ENCODE peak calls at places on chromosomes 11 and 22, in five cellular contexts. N is astrocyte of the spinal cord, H is PC-9, L is ascending aorta, Y is AG04449. P is an unnamed sample.
A peak's percentile ranks its signal among the peaks of the same experiment; 100 is the strongest.

GRCh38 chr22:46673205-46673604 is 53.0 kb downstream of the GRAMD4 start:
- DNase-seq in N (no peak), H (no peak), L (no peak), Y (no peak), P (no peak)

GRCh38 chr11:131914299-131914902 is 544.0 kb downstream of the NTM start:
- DNase-seq in N (peak; percentile 49), H (no peak), L (no peak), Y (no peak), P (no peak)

GRCh38 chr11:78830277-78830676 is 255.6 kb upstream of the NARS2 start:
- DNase-seq in N (no peak), H (no peak), L (no peak), Y (no peak), P (no peak)

GRCh38 chr11:86696004-86696403 is 23.6 kb upstream of the ME3 start:
- DNase-seq in N (peak; percentile 92), H (peak; percentile 96), L (no peak), Y (no peak), P (no peak)

GRCh38 chr11:119120639-119121007 is 757 bp upstream of the HINFP start:
- DNase-seq in N (peak; percentile 75), H (no peak), L (no peak), Y (no peak), P (no peak)

GRCh38 chr22:46185263-46185662 is 34.9 kb downstream of the PPARA start:
- DNase-seq in N (no peak), H (no peak), L (no peak), Y (no peak), P (no peak)

GRCh38 chr22:38941488-38941987 is 15.9 kb upstream of the APOBEC3A start:
- DNase-seq in N (no peak), H (no peak), L (no peak), Y (no peak), P (no peak)

GRCh38 chr22:50500452-50500851 is 7.0 kb downstream of the LMF2 start:
- DNase-seq in N (no peak), H (no peak), L (no peak), Y (no peak), P (no peak)

GRCh38 chr11:63022422-63022821 is 6.8 kb upstream of the SLC22A8 start:
- DNase-seq in N (no peak), H (no peak), L (no peak), Y (no peak), P (no peak)

GRCh38 chr11:2173150-2173693 is 1.6 kb upstream of the TH start:
- DNase-seq in N (no peak), H (no peak), L (no peak), Y (no peak), P (no peak)

GRCh38 chr22:38005943-38006342 is 21.6 kb upstream of the SOX10 start:
- DNase-seq in N (no peak), H (no peak), L (no peak), Y (no peak), P (no peak)

GRCh38 chr11:22558638-22559037 is 67.0 kb downstream of the FANCF start:
- DNase-seq in N (peak; percentile 4), H (no peak), L (no peak), Y (no peak), P (no peak)

GRCh38 chr11:14538271-14538925 is 18.2 kb upstream of the PSMA1 start:
- DNase-seq in N (no peak), H (no peak), L (no peak), Y (no peak), P (no peak)

GRCh38 chr11:34194576-34195335 is 89.3 kb downstream of the NAT10 start:
- DNase-seq in N (no peak), H (peak; percentile 84), L (no peak), Y (no peak), P (no peak)
- TF ChIP-seq CTCF in N (peak; percentile 1), H (peak; percentile 40), L (no peak), Y (no peak), P (no peak)

GRCh38 chr11:115941044-115941443 is 436.8 kb upstream of the CADM1 start:
- DNase-seq in N (no peak), H (no peak), L (no peak), Y (no peak), P (no peak)

GRCh38 chr11:115939726-115940421 is 435.7 kb upstream of the CADM1 start:
- DNase-seq in N (no peak), H (no peak), L (no peak), Y (no peak), P (no peak)

GRCh38 chr11:115941481-115941993 is 437.3 kb upstream of the CADM1 start:
- DNase-seq in N (peak; percentile 97), H (peak; percentile 59), L (peak; percentile 33), Y (peak; percentile 10), P (no peak)

GRCh38 chr11:115942043-115942442 is 437.8 kb upstream of the CADM1 start:
- DNase-seq in N (no peak), H (no peak), L (no peak), Y (no peak), P (no peak)

DNA sequence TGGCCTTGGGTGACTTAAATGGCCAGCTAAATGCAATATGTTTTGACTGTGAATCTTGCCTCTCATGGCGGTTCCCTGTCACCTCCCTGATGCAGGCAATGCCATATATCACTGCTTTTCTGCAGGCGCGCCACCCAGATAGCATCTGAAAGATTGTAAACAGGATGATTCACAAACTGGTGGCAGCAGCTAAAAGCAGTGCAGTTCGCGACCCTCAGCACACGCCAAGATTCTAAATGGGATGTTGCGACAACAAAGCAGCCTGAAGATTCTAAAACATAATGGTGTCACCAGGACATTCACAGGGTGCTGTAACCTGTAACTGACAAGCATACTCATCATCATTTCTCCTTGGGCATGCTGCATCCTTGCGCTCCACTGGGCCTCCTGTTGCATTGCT is 440.4 kb upstream of the CADM1 start:
- DNase-seq in N (no peak), H (no peak), L (no peak), Y (no peak), P (no peak)
- TF ChIP-seq CTCF in N (no peak), H (no peak), L (no peak), Y (no peak), P (no peak)

GRCh38 chr11:34366522-34366921 is 8.7 kb upstream of the ABTB2 start:
- DNase-seq in N (no peak), H (no peak), L (no peak), Y (no peak), P (no peak)
- TF ChIP-seq CTCF in N (no peak), H (peak; percentile 71), L (no peak), Y (no peak), P (peak; percentile 21)

DNA sequence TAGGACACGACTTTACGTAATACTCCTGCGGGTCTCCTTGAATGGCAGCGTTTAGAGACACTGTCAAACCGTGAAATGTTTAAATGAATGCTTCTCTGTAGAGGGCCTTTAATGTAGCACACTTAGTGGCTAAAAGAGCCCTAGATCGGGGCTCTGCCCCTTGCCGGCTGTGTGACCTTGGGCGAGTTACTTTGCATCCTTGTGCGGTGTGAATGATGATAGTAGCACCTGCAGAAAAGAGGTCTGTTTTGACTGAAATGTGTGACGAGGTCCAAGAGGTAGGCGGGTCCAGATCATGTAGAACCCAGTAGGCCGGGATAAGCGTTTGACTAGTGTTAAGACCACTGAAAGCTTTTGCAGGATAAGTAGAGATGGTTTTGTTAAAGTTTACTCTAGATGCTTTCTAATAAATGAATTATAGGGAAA is 866 bp downstream of the MED17 start:
- DNase-seq in N (no peak), H (no peak), L (no peak), Y (no peak), P (no peak)
- TF ChIP-seq CTCF in N (no peak), H (peak; percentile 38), L (no peak), Y (no peak), P (no peak)

DNA sequence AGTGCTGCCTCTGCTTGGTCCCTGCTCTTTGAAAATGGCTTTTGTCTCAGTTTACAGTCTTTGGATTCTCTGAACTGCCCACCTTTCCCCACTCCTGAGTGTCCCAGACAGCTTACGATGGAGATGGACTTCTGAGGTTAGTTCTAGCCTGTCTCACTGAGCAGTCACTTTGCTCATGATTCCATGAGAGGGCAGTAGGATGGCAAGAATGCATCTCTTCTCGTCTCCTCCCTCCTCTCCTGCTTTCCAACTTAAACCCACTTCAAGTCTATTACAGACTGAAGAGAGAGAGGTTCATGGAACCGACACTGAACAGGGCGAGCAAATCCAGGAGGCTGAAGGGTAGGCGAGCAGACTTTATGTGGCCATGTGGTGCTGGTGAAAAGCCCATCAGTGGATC is 38.5 kb downstream of the CEP164 start:
- DNase-seq in N (no peak), H (no peak), L (no peak), Y (no peak), P (no peak)
- TF ChIP-seq CTCF in N (no peak), H (no peak), L (no peak), Y (no peak), P (no peak)

GRCh38 chr11:126680109-126680508 is 320.5 kb downstream of the KIRREL3 start:
- DNase-seq in N (no peak), H (no peak), L (no peak), Y (no peak), P (no peak)

GRCh38 chr11:126686938-126687337 is 313.6 kb downstream of the KIRREL3 start:
- DNase-seq in N (no peak), H (no peak), L (no peak), Y (no peak), P (no peak)

GRCh38 chr11:126679033-126679432 is 321.5 kb downstream of the KIRREL3 start:
- DNase-seq in N (no peak), H (no peak), L (no peak), Y (no peak), P (no peak)

GRCh38 chr11:126683766-126684728 is 316.5 kb downstream of the KIRREL3 start:
- DNase-seq in N (no peak), H (no peak), L (no peak), Y (no peak), P (no peak)

GRCh38 chr11:126682590-126682989 is 318.0 kb downstream of the KIRREL3 start:
- DNase-seq in N (no peak), H (no peak), L (no peak), Y (no peak), P (no peak)
- TF ChIP-seq CTCF in N (no peak), H (no peak), L (no peak), Y (no peak), P (no peak)

GRCh38 chr11:6603287-6604080 is at the start of the genes ILK and RRP8:
- DNase-seq in N (peak; percentile 92), H (peak; percentile 61), L (peak; percentile 59), Y (no peak), P (peak; percentile 73)
- TF ChIP-seq CTCF in N (no peak), H (no peak), L (no peak), Y (no peak), P (no peak)

P was measured in mesothelial cell of epicardium.